ENCODE peak calls at places on chromosomes 5 and 9, in five cellular contexts. I, T, C, Z and B are unnamed samples.

GRCh38 chr5:52895070-52895469 is 94.1 kb upstream of the ITGA2 start:
- DNase-seq in I (no peak), T (no peak), C (peak), Z (no peak), B (no peak)

GRCh38 chr5:83549681-83550080 is 78.1 kb downstream of the VCAN start:
- DNase-seq in I (no peak), T (no peak), C (no peak), Z (no peak), B (no peak)

GRCh38 chr5:123795688-123796087 is 283.7 kb downstream of the CSNK1G3 start:
- DNase-seq in I (no peak), T (no peak), C (no peak), Z (no peak), B (no peak)

GRCh38 chr5:19866088-19866446 is 121.9 kb downstream of the CDH18 start:
- DNase-seq in I (no peak), T (no peak), C (no peak), Z (no peak), B (no peak)

GRCh38 chr5:172902497-172903472 is 56.4 kb upstream of the RPL26L1 start:
- DNase-seq in I (no peak), T (peak), C (peak), Z (peak), B (no peak)

GRCh38 chr9:89544280-89544664 is 46.4 kb upstream of the SEMA4D start:
- DNase-seq in I (no peak), T (no peak), C (no peak), Z (no peak), B (no peak)

GRCh38 chr5:136374003-136374402 is 8.7 kb upstream of the TRPC7 start:
- DNase-seq in I (no peak), T (no peak), C (no peak), Z (no peak), B (no peak)

GRCh38 chr9:995776-996175 is 19.3 kb downstream of the DMRT3 start:
- DNase-seq in I (no peak), T (no peak), C (no peak), Z (no peak), B (no peak)

GRCh38 chr5:178249191-178249989 is 16.8 kb upstream of the PHYKPL start:
- DNase-seq in I (peak), T (no peak), C (no peak), Z (no peak), B (no peak)

GRCh38 chr9:6014668-6015270 is 655 bp downstream of the RANBP6 start:
- DNase-seq in I (no peak), T (no peak), C (peak), Z (no peak), B (no peak)

GRCh38 chr9:127417130-127418036 is 6.8 kb upstream of the ZNF79 start:
- DNase-seq in I (no peak), T (no peak), C (no peak), Z (no peak), B (no peak)

GRCh38 chr9:135479469-135480052 is at the start of gene PPP1R26:
- DNase-seq in I (no peak), T (no peak), C (peak), Z (no peak), B (peak)

GRCh38 chr5:538801-539468 is 14.7 kb upstream of the SLC9A3 start:
- DNase-seq in I (peak), T (peak), C (no peak), Z (no peak), B (no peak)

GRCh38 chr5:116032094-116032517 is at the start of gene ARL14EPL:
- DNase-seq in I (no peak), T (peak), C (peak), Z (no peak), B (peak)

GRCh38 chr5:157046041-157046440 is 12.9 kb downstream of the HAVCR1 start:
- DNase-seq in I (no peak), T (peak), C (peak), Z (no peak), B (no peak)

GRCh38 chr5:102815560-102816324 is 60.6 kb downstream of the PAM start:
- DNase-seq in I (no peak), T (no peak), C (no peak), Z (no peak), B (no peak)

GRCh38 chr5:153782589-153783238 is 256.0 kb downstream of the FAM114A2 start:
- DNase-seq in I (no peak), T (no peak), C (no peak), Z (no peak), B (no peak)
- TF ChIP-seq CTCF in I (no peak), T (no peak), C (no peak), Z (no peak), B (no peak)

GRCh38 chr5:42597318-42597937 is 159.2 kb upstream of the CCDC152 start:
- DNase-seq in I (no peak), T (no peak), C (no peak), Z (no peak), B (no peak)
- TF ChIP-seq CTCF in I (no peak), T (no peak), C (no peak), Z (no peak), B (no peak)

DNA sequence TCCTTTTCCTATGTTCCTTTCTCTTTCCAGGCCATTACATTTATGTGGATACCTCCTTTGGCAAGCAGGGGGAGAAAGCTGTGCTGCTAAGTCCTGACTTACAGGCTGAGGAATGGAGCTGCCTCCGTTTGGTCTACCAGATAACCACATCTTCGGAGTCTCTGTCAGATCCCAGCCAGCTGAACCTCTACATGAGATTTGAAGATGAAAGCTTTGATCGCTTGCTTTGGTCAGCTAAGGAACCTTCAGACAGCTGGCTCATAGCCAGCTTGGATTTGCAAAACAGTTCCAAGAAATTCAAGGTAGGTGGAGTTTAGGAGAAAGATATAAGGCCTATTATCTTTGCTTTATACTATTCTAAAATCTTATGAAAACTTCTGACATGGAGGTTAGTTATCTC is 64.5 kb downstream of the MAMDC2 start:
- DNase-seq in I (no peak), T (no peak), C (no peak), Z (no peak), B (no peak)
- TF ChIP-seq CTCF in I (no peak), T (no peak), C (no peak), Z (no peak), B (no peak)

GRCh38 chr5:141149812-141150211 is at the start of gene PCDHB6:
- DNase-seq in I (no peak), T (no peak), C (no peak), Z (no peak), B (no peak)
- TF ChIP-seq CTCF in I (no peak), T (no peak), C (no peak), Z (no peak), B (no peak)

GRCh38 chr5:43753069-43753468 is 150.1 kb downstream of the NNT start:
- DNase-seq in I (no peak), T (no peak), C (no peak), Z (no peak), B (no peak)
- TF ChIP-seq CTCF in I (no peak), T (no peak), C (no peak), Z (no peak), B (no peak)

GRCh38 chr5:110413856-110414255 is 312.6 kb downstream of the TMEM232 start:
- DNase-seq in I (no peak), T (no peak), C (no peak), Z (no peak), B (no peak)

GRCh38 chr5:110414360-110414759 is 312.1 kb downstream of the TMEM232 start:
- DNase-seq in I (no peak), T (no peak), C (no peak), Z (no peak), B (peak)
- TF ChIP-seq CTCF in I (no peak), T (no peak), C (no peak), Z (no peak), B (peak)

DNA sequence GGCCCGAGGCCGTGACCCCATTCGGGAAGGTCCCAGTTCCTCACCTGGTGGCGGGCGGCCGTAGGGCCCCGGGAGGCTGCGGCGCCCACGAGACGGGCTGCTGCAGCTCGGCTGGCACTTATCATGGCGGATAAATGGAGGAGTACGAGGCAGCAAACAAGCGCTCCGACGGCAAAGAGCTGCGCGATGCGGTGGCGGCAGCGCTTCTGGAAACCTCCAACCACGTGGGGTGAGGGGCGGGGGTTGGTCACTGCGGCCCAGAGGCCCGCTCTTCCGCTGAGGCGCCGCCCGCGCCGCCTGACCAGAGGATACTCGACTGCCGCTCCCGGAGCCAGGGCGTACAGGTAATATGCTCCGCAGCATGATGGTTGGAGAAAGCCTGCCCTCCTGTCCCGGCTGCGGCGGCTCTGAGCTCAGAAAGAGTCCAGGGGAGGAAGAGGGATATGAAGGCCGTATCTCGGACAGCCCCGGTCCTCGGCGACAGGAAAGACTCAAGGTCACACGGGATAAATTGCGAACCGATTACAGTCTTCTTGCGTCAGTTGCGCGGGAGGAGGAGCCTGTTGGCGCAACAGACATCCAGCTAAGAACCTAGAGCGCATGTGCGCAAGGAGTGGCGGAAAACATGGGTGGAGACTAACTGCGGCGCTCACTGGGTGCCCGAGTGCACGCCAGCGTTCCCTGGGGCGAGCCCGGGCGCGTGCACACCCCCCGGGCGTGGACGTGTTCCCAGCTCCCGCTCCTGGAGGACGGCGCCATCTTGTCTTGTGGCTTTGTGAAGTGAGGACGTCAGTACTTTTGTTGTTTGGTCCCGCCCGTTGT is at the start of gene HSPA9:
- DNase-seq in I (peak), T (peak), C (peak), Z (peak), B (peak)
- TF ChIP-seq CTCF in I (peak), T (peak), C (no peak), Z (no peak), B (no peak)

GRCh38 chr9:87595605-87596004 is 97.9 kb downstream of the DAPK1 start:
- DNase-seq in I (no peak), T (no peak), C (peak), Z (no peak), B (no peak)

GRCh38 chr9:87596862-87597261 is 99.2 kb downstream of the DAPK1 start:
- DNase-seq in I (no peak), T (peak), C (peak), Z (no peak), B (no peak)

GRCh38 chr9:87592554-87593394 is 95.1 kb downstream of the DAPK1 start:
- DNase-seq in I (no peak), T (peak), C (peak), Z (no peak), B (no peak)

GRCh38 chr9:87594218-87594617 is 96.6 kb downstream of the DAPK1 start:
- DNase-seq in I (no peak), T (no peak), C (no peak), Z (no peak), B (no peak)

GRCh38 chr9:87594662-87595061 is 97.0 kb downstream of the DAPK1 start:
- DNase-seq in I (no peak), T (no peak), C (no peak), Z (no peak), B (no peak)
- TF ChIP-seq CTCF in I (no peak), T (no peak), C (no peak), Z (no peak), B (no peak)

GRCh38 chr5:154647760-154648143 is 107.4 kb upstream of the LARP1 start:
- DNase-seq in I (no peak), T (no peak), C (no peak), Z (no peak), B (no peak)

GRCh38 chr5:154644745-154645411 is 110.3 kb upstream of the LARP1 start:
- DNase-seq in I (peak), T (no peak), C (no peak), Z (no peak), B (no peak)

GRCh38 chr5:154648229-154648628 is 106.9 kb upstream of the LARP1 start:
- DNase-seq in I (peak), T (no peak), C (no peak), Z (no peak), B (no peak)

GRCh38 chr5:154648706-154649105 is 106.5 kb upstream of the LARP1 start:
- DNase-seq in I (peak), T (no peak), C (peak), Z (no peak), B (no peak)

GRCh38 chr5:154646841-154647759 is 108.1 kb upstream of the LARP1 start:
- DNase-seq in I (peak), T (peak), C (peak), Z (no peak), B (peak)
- TF ChIP-seq CTCF in I (no peak), T (no peak), C (no peak), Z (no peak), B (no peak)

DNA sequence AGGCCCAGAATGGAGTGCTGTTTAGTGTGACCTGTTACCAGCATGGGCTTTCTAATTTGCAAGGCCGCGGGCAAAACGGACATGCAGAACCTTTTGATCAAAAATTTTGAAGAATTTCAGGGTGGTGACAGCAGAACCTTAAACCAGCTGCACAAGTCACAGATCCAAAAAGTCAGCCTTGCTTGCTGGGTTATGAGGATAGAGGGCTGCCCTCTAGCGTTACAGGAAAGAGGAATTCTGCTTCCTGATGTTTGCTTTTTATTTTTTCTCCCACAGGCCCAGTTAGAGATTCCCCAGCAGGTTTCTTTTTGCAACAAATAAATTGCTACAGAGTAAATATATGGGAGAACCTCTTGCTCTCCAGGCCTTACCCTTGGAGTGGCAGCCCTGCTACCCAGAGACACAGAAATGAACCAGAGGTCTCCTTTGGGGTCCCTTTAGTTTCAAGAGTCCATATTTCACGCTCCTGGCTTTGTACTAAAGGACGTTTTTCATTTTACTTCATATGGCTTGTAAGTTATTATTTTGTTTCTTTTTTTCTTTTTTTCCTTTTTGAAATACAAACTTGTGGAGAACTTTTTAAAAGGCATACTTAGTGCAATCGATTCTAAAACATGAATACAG is 3.4 kb upstream of the ADCY2 start:
- DNase-seq in I (no peak), T (no peak), C (peak), Z (no peak), B (no peak)
- TF ChIP-seq CTCF in I (no peak), T (peak), C (peak), Z (no peak), B (peak)